ENCODE peak calls at places on chromosomes 2 and 18, in ten cellular contexts. W is hepatocyte, C is Caco-2, F is mesenchymal stem cell, J is upper lobe of right lung, A is prostate gland, H is heart left ventricle, S is WERI-Rb-1, M is MG63, Z is uterus. K is an unnamed sample. For H3K27me3, the result is how much of the 10 kb centered on the place peaks cover.

GRCh38 chr2:151410485-151410833 is 757 bp downstream of the RIF1 start:
- DNase-seq in W (peak), C (peak), F (peak), J (no peak), A (peak), H (peak), S (peak), M (peak), Z (no peak), K (no peak)

GRCh38 chr2:19933351-19933981 is 31.7 kb upstream of the TTC32 start:
- DNase-seq in W (no peak), C (no peak), F (peak), J (no peak), A (no peak), H (no peak), S (no peak), M (peak), Z (no peak), K (no peak)

GRCh38 chr2:1548910-1549673 is 135.8 kb downstream of the TPO start:
- DNase-seq in W (no peak), C (no peak), F (no peak), J (no peak), A (no peak), H (no peak), S (no peak), M (peak), Z (no peak), K (no peak)

GRCh38 chr2:3483227-3483985 is 35.9 kb downstream of the ADI1 start:
- DNase-seq in W (no peak), C (peak), F (no peak), J (peak), A (peak), H (peak), S (peak), M (no peak), Z (peak), K (peak)

GRCh38 chr2:109143214-109144187 is 14.5 kb downstream of the SH3RF3 start:
- DNase-seq in W (no peak), C (no peak), F (no peak), J (no peak), A (no peak), H (no peak), S (no peak), M (no peak), Z (no peak), K (no peak)

GRCh38 chr2:95385570-95385984 is 16.9 kb upstream of the FAHD2A start:
- DNase-seq in W (no peak), C (no peak), F (no peak), J (peak), A (no peak), H (no peak), S (no peak), M (no peak), Z (no peak), K (peak)

GRCh38 chr2:31337860-31338259 is 76.7 kb downstream of the XDH start:
- DNase-seq in W (no peak), C (no peak), F (peak), J (no peak), A (no peak), H (no peak), S (no peak), M (peak), Z (no peak), K (no peak)

GRCh38 chr2:12501469-12502147 is 215.1 kb upstream of the TRIB2 start:
- DNase-seq in W (no peak), C (no peak), F (no peak), J (no peak), A (no peak), H (peak), S (no peak), M (peak), Z (peak), K (no peak)

GRCh38 chr2:62724886-62725711 is 19.6 kb downstream of the EHBP1 start:
- DNase-seq in W (no peak), C (peak), F (no peak), J (no peak), A (no peak), H (peak), S (peak), M (peak), Z (no peak), K (peak)

GRCh38 chr2:46737577-46737976 is 178.0 kb downstream of the MCFD2 start:
- DNase-seq in W (peak), C (peak), F (no peak), J (no peak), A (peak), H (no peak), S (no peak), M (no peak), Z (no peak), K (no peak)

GRCh38 chr2:144513388-144514100 is 6.4 kb downstream of the ZEB2 start:
- DNase-seq in W (peak), C (no peak), F (peak), J (no peak), A (no peak), H (no peak), S (no peak), M (peak), Z (no peak), K (no peak)

GRCh38 chr18:32373995-32374394 is 96.7 kb downstream of the GAREM1 start:
- DNase-seq in W (peak), C (no peak), F (peak), J (no peak), A (no peak), H (peak), S (no peak), M (no peak), Z (no peak), K (peak)

GRCh38 chr18:5600376-5601071 is 56.7 kb upstream of the EPB41L3 start:
- DNase-seq in W (peak), C (no peak), F (no peak), J (no peak), A (no peak), H (no peak), S (no peak), M (no peak), Z (no peak), K (no peak)

GRCh38 chr18:67386028-67386427 is 130.5 kb downstream of the DSEL start:
- DNase-seq in W (peak), C (no peak), F (peak), J (no peak), A (no peak), H (no peak), S (no peak), M (no peak), Z (no peak), K (no peak)

GRCh38 chr2:127612111-127612822 is 33.7 kb upstream of the GPR17 start:
- DNase-seq in W (peak), C (peak), F (no peak), J (no peak), A (no peak), H (peak), S (peak), M (no peak), Z (no peak), K (no peak)

GRCh38 chr2:289362-290089 is 1.6 kb upstream of the ALKAL2 start:
- DNase-seq in W (peak), C (no peak), F (peak), J (peak), A (no peak), H (no peak), S (no peak), M (no peak), Z (peak), K (peak)

GRCh38 chr18:50034029-50034428 is 160.9 kb downstream of the MYO5B start:
- DNase-seq in W (no peak), C (no peak), F (no peak), J (no peak), A (no peak), H (no peak), S (no peak), M (no peak), Z (no peak), K (no peak)

GRCh38 chr2:144448389-144449027 is 71.4 kb downstream of the ZEB2 start:
- DNase-seq in W (no peak), C (no peak), F (no peak), J (no peak), A (no peak), H (no peak), S (no peak), M (no peak), Z (no peak), K (no peak)

GRCh38 chr18:35311506-35311905 is 21.5 kb upstream of the ZSCAN30 start:
- DNase-seq in W (no peak), C (no peak), F (no peak), J (no peak), A (no peak), H (no peak), S (no peak), M (no peak), Z (no peak), K (no peak)

GRCh38 chr18:76419811-76420210 is 75.2 kb downstream of the ZNF516 start:
- DNase-seq in W (no peak), C (no peak), F (no peak), J (no peak), A (no peak), H (no peak), S (no peak), M (no peak), Z (no peak), K (no peak)

GRCh38 chr2:214410918-214411554 is at the start of gene VWC2L:
- DNase-seq in W (peak), C (peak), F (peak), J (peak), A (peak), H (peak), S (peak), M (peak), Z (peak), K (peak)

GRCh38 chr2:54572262-54572635 is 116.1 kb downstream of the SPTBN1 start:
- DNase-seq in W (peak), C (peak), F (peak), J (no peak), A (no peak), H (no peak), S (no peak), M (peak), Z (no peak), K (no peak)

GRCh38 chr2:101295895-101296294 is 12.6 kb downstream of the RNF149 start:
- DNase-seq in W (no peak), C (no peak), F (peak), J (no peak), A (no peak), H (no peak), S (no peak), M (peak), Z (no peak), K (no peak)

GRCh38 chr2:60925994-60926750 is 44.8 kb downstream of the REL start:
- DNase-seq in W (peak), C (no peak), F (peak), J (no peak), A (no peak), H (no peak), S (no peak), M (no peak), Z (no peak), K (no peak)

GRCh38 chr2:190052307-190052706 is 10.2 kb downstream of the MSTN start:
- DNase-seq in W (no peak), C (no peak), F (no peak), J (no peak), A (peak), H (no peak), S (no peak), M (no peak), Z (no peak), K (no peak)

GRCh38 chr2:44768438-44769236 is 172.9 kb upstream of the SIX3 start:
- DNase-seq in W (no peak), C (no peak), F (no peak), J (no peak), A (no peak), H (no peak), S (peak), M (no peak), Z (no peak), K (no peak)

GRCh38 chr2:44771510-44771909 is 170.0 kb upstream of the SIX3 start:
- DNase-seq in W (no peak), C (no peak), F (no peak), J (no peak), A (no peak), H (no peak), S (no peak), M (no peak), Z (no peak), K (no peak)

GRCh38 chr2:44769349-44770005 is 172.0 kb upstream of the SIX3 start:
- DNase-seq in W (no peak), C (no peak), F (no peak), J (no peak), A (no peak), H (no peak), S (no peak), M (no peak), Z (no peak), K (no peak)

GRCh38 chr2:44772131-44772530 is 169.4 kb upstream of the SIX3 start:
- DNase-seq in W (no peak), C (no peak), F (no peak), J (no peak), A (no peak), H (no peak), S (peak), M (no peak), Z (no peak), K (no peak)

GRCh38 chr2:44770221-44771187 is 171.0 kb upstream of the SIX3 start:
- DNase-seq in W (no peak), C (no peak), F (no peak), J (no peak), A (no peak), H (no peak), S (peak), M (no peak), Z (no peak), K (no peak)
- H3K27me3 ChIP-seq in W (half or more), C (under half), F (under half), J (under half), A (under half), H (under half), S (under half), M (under half), Z (under half), K (under half)

GRCh38 chr18:40489301-40489700 is 1465.7 kb upstream of the PIK3C3 start:
- DNase-seq in W (no peak), C (no peak), F (no peak), J (no peak), A (no peak), H (no peak), S (no peak), M (no peak), Z (no peak), K (no peak)

GRCh38 chr18:40493316-40493715 is 1461.7 kb upstream of the PIK3C3 start:
- DNase-seq in W (no peak), C (no peak), F (no peak), J (no peak), A (no peak), H (no peak), S (no peak), M (no peak), Z (no peak), K (no peak)

GRCh38 chr18:40494603-40495002 is 1460.4 kb upstream of the PIK3C3 start:
- DNase-seq in W (no peak), C (no peak), F (no peak), J (no peak), A (no peak), H (no peak), S (no peak), M (no peak), Z (no peak), K (no peak)
- H3K27me3 ChIP-seq in W (under half), C (under half), F (under half), J (under half), A (under half), H (under half), S (under half), M (under half), Z (under half), K (under half)

DNA sequence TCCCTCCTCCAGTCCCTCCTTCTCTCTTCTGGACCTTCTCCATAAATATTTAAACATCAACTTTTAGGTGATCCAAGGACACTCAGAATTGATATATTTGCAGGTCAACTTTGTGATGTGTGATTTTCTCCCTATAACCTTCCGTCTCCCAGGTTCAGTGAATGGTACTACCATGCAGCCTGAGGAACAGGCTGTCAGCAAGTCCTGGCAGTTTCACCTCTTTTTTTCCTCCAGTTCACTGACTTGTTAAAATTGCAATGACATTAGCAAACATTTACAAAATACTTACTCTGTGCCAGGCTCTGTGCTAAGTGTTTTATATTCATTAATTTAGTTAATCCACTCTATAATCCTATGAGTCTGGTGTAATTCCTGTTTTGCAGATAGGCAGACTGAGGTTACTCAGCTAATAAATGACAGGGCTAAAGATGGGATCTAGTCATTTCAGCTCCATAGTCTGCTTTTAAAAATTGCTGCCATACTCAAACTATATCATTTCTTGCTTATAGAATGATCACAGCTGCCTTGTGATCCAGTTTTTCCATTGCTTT is 7.9 kb downstream of the SLC3A1 start:
- DNase-seq in W (no peak), C (no peak), F (no peak), J (no peak), A (no peak), H (no peak), S (no peak), M (no peak), Z (no peak), K (no peak)
- H3K27me3 ChIP-seq in W (under half), C (under half), F (under half), J (under half), A (under half), H (under half), S (under half), M (under half), Z (under half), K (under half)

DNA sequence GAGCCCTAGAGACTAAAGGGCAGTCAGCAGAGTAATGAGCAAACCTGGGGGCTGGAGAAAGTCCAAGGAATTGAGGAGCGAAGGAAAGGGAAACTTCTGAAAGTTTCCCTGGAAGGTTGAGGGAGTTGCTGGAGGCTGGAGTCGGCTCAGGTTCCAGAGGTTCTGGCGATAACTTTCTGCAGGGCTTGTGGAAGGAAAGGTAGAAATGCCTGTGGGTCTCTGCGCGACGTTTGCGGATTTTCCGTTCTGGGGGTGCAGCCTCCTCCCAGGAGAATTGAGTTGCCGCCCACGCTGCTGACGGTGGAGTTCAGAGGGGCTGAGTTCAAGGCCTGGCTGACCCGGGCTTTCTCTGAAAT is 9.3 kb downstream of the POU3F3 start:
- DNase-seq in W (no peak), C (no peak), F (no peak), J (no peak), A (no peak), H (no peak), S (no peak), M (no peak), Z (no peak), K (no peak)
- H3K27me3 ChIP-seq in W (half or more), C (under half), F (half or more), J (half or more), A (half or more), H (half or more), S (half or more), M (half or more), Z (under half), K (under half)

DNA sequence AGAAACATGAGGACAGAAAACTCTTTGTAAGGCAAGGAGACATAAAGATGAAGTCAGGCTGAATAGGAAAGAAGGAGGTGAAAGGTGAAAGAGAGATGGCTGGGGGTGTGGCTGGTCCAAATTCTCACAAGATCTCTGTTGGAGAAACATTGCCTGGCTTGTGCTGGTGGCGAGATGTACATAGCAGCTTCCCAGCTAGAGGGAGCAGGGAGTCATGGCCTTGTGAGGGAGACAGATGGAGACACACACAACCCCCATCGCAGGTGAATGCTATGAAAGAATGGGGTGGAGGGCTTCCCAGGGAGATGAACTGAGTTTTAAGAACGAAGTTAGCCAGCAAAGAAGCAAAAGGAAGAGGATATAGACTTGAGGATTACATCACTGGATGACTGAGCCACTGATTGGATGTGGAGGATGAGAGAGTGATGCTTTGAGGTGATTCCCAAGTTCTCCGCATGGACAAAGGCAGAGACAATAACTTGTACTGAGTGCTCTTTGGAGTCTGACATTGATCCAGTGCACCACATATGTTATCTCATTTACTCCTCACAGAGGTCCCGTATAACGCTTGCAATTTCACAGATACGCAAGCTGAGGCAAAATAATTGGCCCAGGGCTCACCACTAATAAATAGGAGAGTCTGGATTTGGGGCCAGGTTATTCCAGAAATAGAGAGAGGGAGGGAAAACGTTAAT is 3.6 kb upstream of the EMX1 start:
- DNase-seq in W (no peak), C (no peak), F (no peak), J (no peak), A (no peak), H (no peak), S (peak), M (no peak), Z (no peak), K (no peak)
- H3K27me3 ChIP-seq in W (half or more), C (under half), F (half or more), J (half or more), A (under half), H (half or more), S (under half), M (half or more), Z (under half), K (under half)

GRCh38 chr18:13831864-13832508 is 8.0 kb downstream of the MC5R start:
- DNase-seq in W (no peak), C (no peak), F (no peak), J (no peak), A (no peak), H (no peak), S (no peak), M (peak), Z (no peak), K (no peak)

GRCh38 chr18:13823707-13824395 is at the start of gene MC5R:
- DNase-seq in W (peak), C (no peak), F (peak), J (peak), A (peak), H (peak), S (peak), M (peak), Z (no peak), K (peak)

DNA sequence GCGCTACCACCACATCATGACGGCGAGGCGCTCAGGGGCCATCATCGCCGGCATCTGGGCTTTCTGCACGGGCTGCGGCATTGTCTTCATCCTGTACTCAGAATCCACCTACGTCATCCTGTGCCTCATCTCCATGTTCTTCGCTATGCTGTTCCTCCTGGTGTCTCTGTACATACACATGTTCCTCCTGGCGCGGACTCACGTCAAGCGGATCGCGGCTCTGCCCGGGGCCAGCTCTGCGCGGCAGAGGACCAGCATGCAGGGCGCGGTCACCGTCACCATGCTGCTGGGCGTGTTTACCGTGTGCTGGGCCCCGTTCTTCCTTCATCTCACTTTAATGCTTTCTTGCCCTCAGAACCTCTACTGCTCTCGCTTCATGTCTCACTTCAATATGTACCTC is 2.3 kb downstream of the MC5R start:
- DNase-seq in W (no peak), C (no peak), F (no peak), J (no peak), A (no peak), H (no peak), S (no peak), M (no peak), Z (no peak), K (no peak)
- H3K27me3 ChIP-seq in W (under half), C (under half), F (half or more), J (under half), A (under half), H (under half), S (half or more), M (under half), Z (under half), K (under half)

GRCh38 chr2:130776550-130776949 is 21.2 kb downstream of the AMER3 start:
- DNase-seq in W (no peak), C (peak), F (no peak), J (no peak), A (no peak), H (no peak), S (no peak), M (no peak), Z (no peak), K (no peak)

DNA sequence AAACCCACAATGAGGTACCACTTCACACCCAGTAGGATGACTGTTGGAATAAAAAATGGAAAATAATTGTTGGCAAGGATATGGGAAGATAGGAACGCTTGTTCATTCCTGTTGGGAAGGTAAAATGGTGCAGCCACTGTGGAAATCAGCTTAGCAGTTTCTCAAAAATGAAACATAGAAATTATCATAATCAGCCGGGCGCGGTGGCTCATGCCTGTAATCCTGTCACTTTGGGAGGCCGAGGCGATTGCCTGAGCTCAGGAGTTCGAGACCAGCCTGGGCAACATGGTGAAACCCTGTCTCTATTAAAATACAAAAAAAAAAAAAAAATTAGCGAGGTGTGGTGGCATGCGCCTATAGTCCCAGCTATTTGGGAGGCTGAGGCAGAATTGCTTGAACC is 23.4 kb downstream of the AMER3 start:
- DNase-seq in W (no peak), C (no peak), F (no peak), J (no peak), A (no peak), H (no peak), S (no peak), M (no peak), Z (no peak), K (no peak)
- H3K27me3 ChIP-seq in W (under half), C (under half), F (under half), J (under half), A (under half), H (under half), S (under half), M (under half), Z (under half), K (under half)